ENCODE peak calls at places on chromosome 17, in eight cellular contexts. One of them, this sample, is unnamed.

GRCh38 chr17:41959336-41960095 is 7.1 kb upstream of the CNP start:
- DNase-seq in tibial artery: no peak
- DNase-seq in neural progenitor cell: peak; percentile 58
- DNase-seq in IMR-90: peak; percentile 66
- DNase-seq in cardiac muscle cell: peak; percentile 63
- DNase-seq in CD8-positive, alpha-beta T cell: no peak
- DNase-seq in GM23248: peak; percentile 36
- DNase-seq in upper lobe of right lung: no peak
- DNase-seq in this sample: no peak

GRCh38 chr17:35293151-35293837 is 50.4 kb downstream of the SLFN5 start:
- DNase-seq in tibial artery: no peak
- DNase-seq in neural progenitor cell: no peak
- DNase-seq in IMR-90: no peak
- DNase-seq in cardiac muscle cell: no peak
- DNase-seq in CD8-positive, alpha-beta T cell: no peak
- DNase-seq in GM23248: peak; percentile 66
- DNase-seq in upper lobe of right lung: no peak
- DNase-seq in this sample: no peak

GRCh38 chr17:46152423-46152822 is 40.8 kb downstream of the KANSL1 start:
- DNase-seq in tibial artery: no peak
- DNase-seq in neural progenitor cell: no peak
- DNase-seq in IMR-90: no peak
- DNase-seq in cardiac muscle cell: no peak
- DNase-seq in CD8-positive, alpha-beta T cell: no peak
- DNase-seq in GM23248: no peak
- DNase-seq in upper lobe of right lung: no peak
- DNase-seq in this sample: no peak

GRCh38 chr17:67779098-67779672 is 46.1 kb upstream of the BPTF start:
- DNase-seq in tibial artery: no peak
- DNase-seq in neural progenitor cell: peak; percentile 65
- DNase-seq in IMR-90: peak; percentile 61
- DNase-seq in cardiac muscle cell: peak; percentile 23
- DNase-seq in CD8-positive, alpha-beta T cell: peak; percentile 1
- DNase-seq in GM23248: peak; percentile 47
- DNase-seq in upper lobe of right lung: peak; percentile 69
- DNase-seq in this sample: peak; percentile 60

GRCh38 chr17:76434870-76435269 is 18.1 kb downstream of the UBE2O start:
- DNase-seq in tibial artery: peak; percentile 43
- DNase-seq in neural progenitor cell: no peak
- DNase-seq in IMR-90: no peak
- DNase-seq in cardiac muscle cell: no peak
- DNase-seq in CD8-positive, alpha-beta T cell: no peak
- DNase-seq in GM23248: no peak
- DNase-seq in upper lobe of right lung: no peak
- DNase-seq in this sample: peak; percentile 59

GRCh38 chr17:47615766-47616424 is 33.8 kb upstream of the KPNB1 start:
- DNase-seq in tibial artery: no peak
- DNase-seq in neural progenitor cell: peak; percentile 69
- DNase-seq in IMR-90: peak; percentile 62
- DNase-seq in cardiac muscle cell: peak; percentile 69
- DNase-seq in CD8-positive, alpha-beta T cell: no peak
- DNase-seq in GM23248: peak; percentile 71
- DNase-seq in upper lobe of right lung: no peak
- DNase-seq in this sample: no peak

GRCh38 chr17:47694818-47695663 is 1.1 kb downstream of the TBKBP1 start:
- DNase-seq in tibial artery: peak; percentile 88
- DNase-seq in neural progenitor cell: peak; percentile 45
- DNase-seq in IMR-90: peak; percentile 49
- DNase-seq in cardiac muscle cell: peak; percentile 56
- DNase-seq in CD8-positive, alpha-beta T cell: no peak
- DNase-seq in GM23248: peak; percentile 88
- DNase-seq in upper lobe of right lung: peak; percentile 86
- DNase-seq in this sample: peak; percentile 84

GRCh38 chr17:40475234-40476210 is 25.9 kb downstream of the TNS4 start:
- DNase-seq in tibial artery: no peak
- DNase-seq in neural progenitor cell: no peak
- DNase-seq in IMR-90: no peak
- DNase-seq in cardiac muscle cell: no peak
- DNase-seq in CD8-positive, alpha-beta T cell: no peak
- DNase-seq in GM23248: no peak
- DNase-seq in upper lobe of right lung: no peak
- DNase-seq in this sample: peak; percentile 69

GRCh38 chr17:45719335-45720071 is 64.6 kb upstream of the CRHR1 start:
- DNase-seq in tibial artery: no peak
- DNase-seq in neural progenitor cell: peak; percentile 54
- DNase-seq in IMR-90: peak; percentile 74
- DNase-seq in cardiac muscle cell: peak; percentile 31
- DNase-seq in CD8-positive, alpha-beta T cell: no peak
- DNase-seq in GM23248: peak; percentile 96
- DNase-seq in upper lobe of right lung: no peak
- DNase-seq in this sample: no peak

GRCh38 chr17:1643293-1643998 is 2.1 kb downstream of the SCARF1 start:
- DNase-seq in tibial artery: no peak
- DNase-seq in neural progenitor cell: peak; percentile 87
- DNase-seq in IMR-90: no peak
- DNase-seq in cardiac muscle cell: peak; percentile 70
- DNase-seq in CD8-positive, alpha-beta T cell: peak; percentile 50
- DNase-seq in GM23248: peak; percentile 59
- DNase-seq in upper lobe of right lung: peak; percentile 92
- DNase-seq in this sample: peak; percentile 67
- H3K4me1 ChIP-seq in tibial artery: peaks cover 16% of the 10 kb centered on the region
- H3K4me1 ChIP-seq in neural progenitor cell: peaks cover 10% of the 10 kb centered on the region
- H3K4me1 ChIP-seq in IMR-90: peaks cover 23% of the 10 kb centered on the region
- H3K4me1 ChIP-seq in cardiac muscle cell: peaks cover 9% of the 10 kb centered on the region
- H3K4me1 ChIP-seq in CD8-positive, alpha-beta T cell: peaks cover 23% of the 10 kb centered on the region
- H3K4me1 ChIP-seq in GM23248: peaks cover 8% of the 10 kb centered on the region
- H3K4me1 ChIP-seq in upper lobe of right lung: peaks cover 50% of the 10 kb centered on the region
- H3K4me1 ChIP-seq in this sample: peaks cover 23% of the 10 kb centered on the region

GRCh38 chr17:18186271-18186982 is 2.8 kb downstream of the ALKBH5 start:
- DNase-seq in tibial artery: no peak
- DNase-seq in neural progenitor cell: no peak
- DNase-seq in IMR-90: peak; percentile 47
- DNase-seq in cardiac muscle cell: no peak
- DNase-seq in CD8-positive, alpha-beta T cell: no peak
- DNase-seq in GM23248: peak; percentile 80
- DNase-seq in upper lobe of right lung: no peak
- DNase-seq in this sample: no peak

GRCh38 chr17:18187226-18187625 is 3.6 kb downstream of the ALKBH5 start:
- DNase-seq in tibial artery: no peak
- DNase-seq in neural progenitor cell: no peak
- DNase-seq in IMR-90: no peak
- DNase-seq in cardiac muscle cell: no peak
- DNase-seq in CD8-positive, alpha-beta T cell: no peak
- DNase-seq in GM23248: peak; percentile 44
- DNase-seq in upper lobe of right lung: no peak
- DNase-seq in this sample: no peak

GRCh38 chr17:18190629-18191028 is 7.0 kb downstream of the ALKBH5 start:
- DNase-seq in tibial artery: no peak
- DNase-seq in neural progenitor cell: no peak
- DNase-seq in IMR-90: no peak
- DNase-seq in cardiac muscle cell: no peak
- DNase-seq in CD8-positive, alpha-beta T cell: no peak
- DNase-seq in GM23248: peak; percentile 36
- DNase-seq in upper lobe of right lung: no peak
- DNase-seq in this sample: no peak

GRCh38 chr17:18185832-18186231 is 2.2 kb downstream of the ALKBH5 start:
- DNase-seq in tibial artery: no peak
- DNase-seq in neural progenitor cell: no peak
- DNase-seq in IMR-90: peak; percentile 43
- DNase-seq in cardiac muscle cell: no peak
- DNase-seq in CD8-positive, alpha-beta T cell: no peak
- DNase-seq in GM23248: peak; percentile 76
- DNase-seq in upper lobe of right lung: no peak
- DNase-seq in this sample: no peak

DNA sequence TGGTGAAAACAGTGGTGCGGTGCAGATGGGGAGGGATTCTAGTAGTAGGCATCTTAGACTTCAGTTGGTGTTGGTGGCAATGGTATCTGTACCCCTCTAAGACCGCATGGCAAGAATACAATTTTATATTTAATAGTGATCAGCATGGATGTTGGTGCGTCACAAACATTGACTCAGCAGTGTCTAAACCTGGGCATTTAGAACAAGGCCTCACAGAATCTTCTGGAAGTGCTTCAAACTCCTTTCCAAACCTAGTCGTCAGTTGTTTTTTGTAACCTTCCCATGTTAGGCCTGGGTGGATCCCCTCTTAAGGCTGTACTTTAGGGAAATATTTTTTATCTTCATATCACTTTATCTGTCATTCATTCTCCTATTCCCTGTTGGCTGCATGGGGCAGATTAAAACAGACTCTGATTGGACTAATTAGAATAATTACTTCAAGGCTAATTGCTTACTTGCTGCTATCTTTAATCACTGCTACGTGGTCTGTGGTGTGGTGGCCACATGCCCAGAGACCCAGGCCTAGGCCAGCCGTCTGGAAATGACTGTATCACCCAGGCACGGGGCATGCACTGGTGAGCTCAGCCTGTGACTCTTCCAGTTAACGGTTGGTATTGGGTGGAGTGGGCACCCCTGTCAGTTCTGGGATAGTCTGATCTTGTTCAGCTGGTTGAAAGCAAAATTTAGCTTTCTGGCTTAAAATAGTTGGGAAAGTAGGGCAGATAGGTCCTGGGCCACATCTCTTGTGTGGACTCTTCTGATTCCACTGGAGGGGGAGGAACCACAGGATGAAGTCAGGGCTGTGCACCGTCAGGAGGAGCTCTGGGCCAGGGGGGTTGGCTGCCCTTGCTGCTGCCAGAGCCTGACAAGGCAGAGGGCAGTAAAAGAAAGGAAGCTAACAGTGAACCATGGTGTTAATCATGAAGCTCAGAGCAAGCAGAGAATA is 4.5 kb downstream of the ALKBH5 start:
- DNase-seq in tibial artery: no peak
- DNase-seq in neural progenitor cell: no peak
- DNase-seq in IMR-90: peak; percentile 23
- DNase-seq in cardiac muscle cell: no peak
- DNase-seq in CD8-positive, alpha-beta T cell: no peak
- DNase-seq in GM23248: peak; percentile 88
- DNase-seq in upper lobe of right lung: no peak
- DNase-seq in this sample: peak; percentile 41
- H3K4me1 ChIP-seq in tibial artery: peaks cover 64% of the 10 kb centered on the region
- H3K4me1 ChIP-seq in neural progenitor cell: peaks cover 30% of the 10 kb centered on the region
- H3K4me1 ChIP-seq in IMR-90: peaks cover 34% of the 10 kb centered on the region
- H3K4me1 ChIP-seq in cardiac muscle cell: peaks cover 41% of the 10 kb centered on the region
- H3K4me1 ChIP-seq in CD8-positive, alpha-beta T cell: peaks cover 67% of the 10 kb centered on the region
- H3K4me1 ChIP-seq in GM23248: peaks cover 50% of the 10 kb centered on the region
- H3K4me1 ChIP-seq in upper lobe of right lung: peaks cover 73% of the 10 kb centered on the region
- H3K4me1 ChIP-seq in this sample: peaks cover 73% of the 10 kb centered on the region

GRCh38 chr17:82865996-82866395 is 26.2 kb upstream of the ZNF750 start:
- DNase-seq in tibial artery: no peak
- DNase-seq in neural progenitor cell: no peak
- DNase-seq in IMR-90: no peak
- DNase-seq in cardiac muscle cell: no peak
- DNase-seq in CD8-positive, alpha-beta T cell: no peak
- DNase-seq in GM23248: no peak
- DNase-seq in upper lobe of right lung: no peak
- DNase-seq in this sample: no peak

GRCh38 chr17:82866521-82867214 is 26.8 kb upstream of the ZNF750 start:
- DNase-seq in tibial artery: no peak
- DNase-seq in neural progenitor cell: peak; percentile 47
- DNase-seq in IMR-90: peak; percentile 94
- DNase-seq in cardiac muscle cell: no peak
- DNase-seq in CD8-positive, alpha-beta T cell: no peak
- DNase-seq in GM23248: peak; percentile 91
- DNase-seq in upper lobe of right lung: no peak
- DNase-seq in this sample: peak; percentile 77

GRCh38 chr17:82869536-82869935 is 29.7 kb upstream of the ZNF750 start:
- DNase-seq in tibial artery: no peak
- DNase-seq in neural progenitor cell: no peak
- DNase-seq in IMR-90: no peak
- DNase-seq in cardiac muscle cell: no peak
- DNase-seq in CD8-positive, alpha-beta T cell: no peak
- DNase-seq in GM23248: no peak
- DNase-seq in upper lobe of right lung: no peak
- DNase-seq in this sample: no peak

GRCh38 chr17:82868715-82869131 is 28.9 kb upstream of the ZNF750 start:
- DNase-seq in tibial artery: no peak
- DNase-seq in neural progenitor cell: no peak
- DNase-seq in IMR-90: no peak
- DNase-seq in cardiac muscle cell: no peak
- DNase-seq in CD8-positive, alpha-beta T cell: no peak
- DNase-seq in GM23248: no peak
- DNase-seq in upper lobe of right lung: no peak
- DNase-seq in this sample: peak; percentile 23

DNA sequence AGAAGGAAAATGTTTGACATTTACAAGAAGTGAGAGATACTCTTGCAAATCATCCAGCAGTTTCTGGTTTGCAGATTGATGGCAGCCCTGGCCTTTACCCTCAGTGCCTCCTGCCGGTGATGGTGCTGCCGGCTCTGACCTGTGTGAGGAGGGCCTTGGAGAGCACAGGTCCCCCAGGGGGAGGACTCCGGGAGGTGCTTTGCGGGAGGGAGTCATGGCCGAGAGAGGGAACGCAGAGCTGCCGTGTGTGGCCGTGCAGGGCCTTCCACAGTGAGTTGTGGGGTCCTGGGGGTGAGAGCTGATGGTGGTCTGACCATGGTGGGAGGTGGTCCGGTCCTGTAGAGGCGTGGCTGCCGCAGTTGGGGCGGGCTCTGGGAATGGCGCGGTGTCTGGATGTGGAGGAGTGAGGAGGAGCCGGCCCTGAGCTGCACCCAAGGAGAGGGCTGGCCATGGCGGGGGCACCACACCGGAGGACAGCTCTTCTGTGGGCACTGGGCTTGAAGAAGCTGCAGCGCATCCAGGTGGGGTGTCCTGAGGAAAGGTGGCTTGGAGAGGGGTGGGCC is 28.0 kb upstream of the ZNF750 start:
- DNase-seq in tibial artery: no peak
- DNase-seq in neural progenitor cell: no peak
- DNase-seq in IMR-90: no peak
- DNase-seq in cardiac muscle cell: no peak
- DNase-seq in CD8-positive, alpha-beta T cell: no peak
- DNase-seq in GM23248: no peak
- DNase-seq in upper lobe of right lung: no peak
- DNase-seq in this sample: peak; percentile 32
- H3K4me1 ChIP-seq in tibial artery: no peaks in the 10 kb centered on the region
- H3K4me1 ChIP-seq in neural progenitor cell: peaks cover 22% of the 10 kb centered on the region
- H3K4me1 ChIP-seq in IMR-90: peaks cover 18% of the 10 kb centered on the region
- H3K4me1 ChIP-seq in cardiac muscle cell: peaks cover 39% of the 10 kb centered on the region
- H3K4me1 ChIP-seq in CD8-positive, alpha-beta T cell: peaks cover 40% of the 10 kb centered on the region
- H3K4me1 ChIP-seq in GM23248: peaks cover 16% of the 10 kb centered on the region
- H3K4me1 ChIP-seq in upper lobe of right lung: peaks cover 7% of the 10 kb centered on the region
- H3K4me1 ChIP-seq in this sample: peaks cover 29% of the 10 kb centered on the region

DNA sequence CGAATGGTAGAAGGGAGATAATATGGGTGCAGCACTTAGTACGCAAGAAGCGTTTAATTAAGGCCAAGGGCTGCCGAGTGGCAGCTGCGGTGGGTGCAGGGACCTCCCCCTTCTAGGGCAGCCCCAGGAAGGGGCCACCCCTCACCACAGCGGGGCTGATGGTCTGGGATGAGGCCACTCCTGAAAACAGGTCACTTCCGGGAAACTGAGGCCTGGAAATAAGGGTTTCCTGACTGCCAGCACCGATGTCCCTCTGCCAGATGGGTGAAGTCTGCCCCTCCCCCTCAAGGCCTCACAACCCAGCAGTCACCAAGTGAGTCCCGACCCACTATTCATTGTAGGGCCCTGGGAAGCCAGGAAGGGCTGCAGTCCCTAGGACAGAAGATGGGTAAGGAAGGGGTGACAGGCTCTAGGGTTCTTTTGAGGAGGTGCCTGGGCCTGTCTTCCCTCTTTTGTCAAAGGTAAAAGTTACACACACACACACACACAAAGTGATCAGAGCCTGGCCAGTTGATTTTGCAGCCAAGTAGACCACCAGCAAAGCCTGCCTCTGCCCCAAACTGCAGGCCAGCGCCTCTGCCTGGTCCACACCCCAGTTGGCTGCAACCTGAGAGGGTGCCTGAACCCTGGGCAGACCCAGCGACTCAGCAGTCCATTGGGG is 12.5 kb downstream of the SREBF1 start:
- DNase-seq in tibial artery: no peak
- DNase-seq in neural progenitor cell: peak; percentile 37
- DNase-seq in IMR-90: no peak
- DNase-seq in cardiac muscle cell: no peak
- DNase-seq in CD8-positive, alpha-beta T cell: no peak
- DNase-seq in GM23248: no peak
- DNase-seq in upper lobe of right lung: no peak
- DNase-seq in this sample: no peak
- H3K4me1 ChIP-seq in tibial artery: peaks cover 33% of the 10 kb centered on the region
- H3K4me1 ChIP-seq in neural progenitor cell: peaks cover 41% of the 10 kb centered on the region
- H3K4me1 ChIP-seq in IMR-90: peaks cover 51% of the 10 kb centered on the region
- H3K4me1 ChIP-seq in cardiac muscle cell: peaks cover 32% of the 10 kb centered on the region
- H3K4me1 ChIP-seq in CD8-positive, alpha-beta T cell: peaks cover 92% of the 10 kb centered on the region
- H3K4me1 ChIP-seq in GM23248: peaks cover 35% of the 10 kb centered on the region
- H3K4me1 ChIP-seq in upper lobe of right lung: peaks cover 66% of the 10 kb centered on the region
- H3K4me1 ChIP-seq in this sample: peaks cover 68% of the 10 kb centered on the region

This sample was measured in psoas muscle.